ENCODE peak calls at places on chromosomes 16 and 17, in nine cellular contexts. V is activated CD8-positive, alpha-beta memory T cell treated with anti-CD3 and anti-CD28 coated beads for 1 hour; B is stimulated activated CD8-positive, alpha-beta memory T cell treated with anti-CD3 and anti-CD28 coated beads, Interleukin-15, amount 100 ng/mL, for 24 hours; C is activated naive CD4-positive, alpha-beta T cell treated with anti-CD3 and anti-CD28 coated beads, Interleukin-2, amount 50 U/mL, for 16 hours; I is body of pancreas; E is ureter; P is AG08395; U is iris pigment epithelial cell; F is stimulated activated effector memory CD8-positive, alpha-beta T cell treated with anti-CD3 and anti-CD28 coated beads, Interleukin-12 subunit alpha, Interleukin-12 subunit beta, amount 100 ng/mL, for 72 hours. D is an unnamed sample.

GRCh38 chr16:67100569-67101300 is 9.0 kb upstream of the PHAF1 start:
- DNase-seq in V (no peak), B (no peak), C (no peak), I (no peak), E (no peak), P (peak; percentile 35), U (peak; percentile 38), F (no peak), D (no peak)

GRCh38 chr17:61574542-61575351 is 16.3 kb downstream of the NACA2 start:
- DNase-seq in V (no peak), B (no peak), C (no peak), I (peak; percentile 3), E (peak; percentile 47), P (peak; percentile 62), U (peak; percentile 45), F (no peak), D (no peak)

GRCh38 chr17:41100081-41100480 is 1.9 kb downstream of the KRTAP4-16 start:
- DNase-seq in V (no peak), B (no peak), C (no peak), I (no peak), E (no peak), P (no peak), U (no peak), F (no peak), D (no peak)

GRCh38 chr16:58855291-58855823 is 121.2 kb upstream of the GOT2 start:
- DNase-seq in V (no peak), B (no peak), C (no peak), I (no peak), E (no peak), P (no peak), U (no peak), F (no peak), D (no peak)

GRCh38 chr16:27450836-27451341 is 48.9 kb downstream of the IL21R start:
- DNase-seq in V (no peak), B (no peak), C (no peak), I (no peak), E (no peak), P (no peak), U (peak; percentile 68), F (no peak), D (no peak)

GRCh38 chr16:55775857-55776256 is 57.0 kb downstream of the CES1 start:
- DNase-seq in V (no peak), B (no peak), C (no peak), I (no peak), E (no peak), P (no peak), U (no peak), F (no peak), D (no peak)

GRCh38 chr17:48107137-48108055 is at the start of gene SNX11:
- DNase-seq in V (peak; percentile 87), B (peak; percentile 76), C (peak; percentile 94), I (peak; percentile 94), E (peak; percentile 90), P (peak; percentile 86), U (peak; percentile 79), F (peak; percentile 97), D (peak; percentile 92)

GRCh38 chr17:77441130-77441920 is 300.6 kb downstream of the SEC14L1 start:
- DNase-seq in V (no peak), B (no peak), C (peak; percentile 77), I (peak; percentile 41), E (no peak), P (no peak), U (no peak), F (peak; percentile 81), D (no peak)

GRCh38 chr16:3884398-3884797 is 3.9 kb upstream of the CREBBP start:
- DNase-seq in V (no peak), B (no peak), C (no peak), I (no peak), E (no peak), P (no peak), U (no peak), F (no peak), D (no peak)

GRCh38 chr17:47363171-47363570 is 39.4 kb downstream of the EFCAB13 start:
- DNase-seq in V (no peak), B (no peak), C (no peak), I (no peak), E (no peak), P (no peak), U (peak; percentile 2), F (no peak), D (no peak)

GRCh38 chr16:85366031-85366763 is 246.9 kb upstream of the GSE1 start:
- DNase-seq in V (no peak), B (no peak), C (no peak), I (no peak), E (no peak), P (no peak), U (no peak), F (no peak), D (no peak)

GRCh38 chr16:324451-325334 is 27.8 kb downstream of the AXIN1 start:
- DNase-seq in V (peak; percentile 44), B (no peak), C (peak; percentile 43), I (no peak), E (no peak), P (no peak), U (no peak), F (no peak), D (no peak)

GRCh38 chr16:71869089-71869488 is 14.9 kb downstream of the ZNF821 start:
- DNase-seq in V (no peak), B (no peak), C (no peak), I (no peak), E (no peak), P (no peak), U (no peak), F (no peak), D (no peak)

GRCh38 chr17:44533533-44534246 is 23.6 kb upstream of the FZD2 start:
- DNase-seq in V (peak; percentile 69), B (peak; percentile 83), C (peak; percentile 87), I (peak; percentile 87), E (peak; percentile 91), P (peak; percentile 95), U (peak; percentile 79), F (peak; percentile 93), D (peak; percentile 60)

GRCh38 chr17:7756968-7757367 is 39.4 kb downstream of the DNAH2 start:
- DNase-seq in V (no peak), B (no peak), C (no peak), I (no peak), E (no peak), P (no peak), U (no peak), F (no peak), D (no peak)

GRCh38 chr16:19980866-19981265 is 92.8 kb downstream of the GPR139 start:
- DNase-seq in V (no peak), B (no peak), C (no peak), I (peak; percentile 7), E (no peak), P (no peak), U (peak; percentile 22), F (no peak), D (no peak)

GRCh38 chr17:50889528-50890118 is 23.5 kb upstream of the TOB1 start:
- DNase-seq in V (no peak), B (no peak), C (no peak), I (no peak), E (no peak), P (no peak), U (no peak), F (no peak), D (no peak)

GRCh38 chr17:58337126-58337599 is 8.6 kb upstream of the TSPOAP1 start:
- DNase-seq in V (no peak), B (no peak), C (peak; percentile 38), I (no peak), E (no peak), P (no peak), U (no peak), F (peak; percentile 74), D (no peak)

GRCh38 chr17:76736349-76737081 is 616 bp downstream of the SRSF2 start:
- DNase-seq in V (no peak), B (peak; percentile 40), C (peak; percentile 70), I (peak; percentile 83), E (peak; percentile 86), P (peak; percentile 66), U (peak; percentile 75), F (peak; percentile 79), D (peak; percentile 70)

GRCh38 chr17:31724619-31725018 is 134.4 kb downstream of the COPRS start:
- DNase-seq in V (no peak), B (no peak), C (no peak), I (no peak), E (no peak), P (no peak), U (peak; percentile 86), F (no peak), D (no peak)

GRCh38 chr16:825298-826061 is 24.9 kb upstream of the GNG13 start:
- DNase-seq in V (no peak), B (no peak), C (no peak), I (no peak), E (no peak), P (peak; percentile 55), U (peak; percentile 31), F (no peak), D (peak; percentile 57)

GRCh38 chr16:77624085-77624484 is 98.2 kb upstream of the NUDT7 start:
- DNase-seq in V (no peak), B (no peak), C (no peak), I (no peak), E (no peak), P (no peak), U (no peak), F (no peak), D (no peak)

GRCh38 chr17:80294210-80294609 is 33.6 kb downstream of the RNF213 start:
- DNase-seq in V (no peak), B (no peak), C (no peak), I (peak; percentile 46), E (no peak), P (no peak), U (no peak), F (no peak), D (no peak)

GRCh38 chr16:50781043-50781442 is 39.2 kb downstream of the CYLD start:
- DNase-seq in V (no peak), B (no peak), C (no peak), I (no peak), E (no peak), P (no peak), U (peak; percentile 17), F (no peak), D (no peak)

GRCh38 chr16:25512041-25512440 is 179.7 kb upstream of the HS3ST4 start:
- DNase-seq in V (no peak), B (no peak), C (no peak), I (no peak), E (no peak), P (no peak), U (no peak), F (no peak), D (no peak)

GRCh38 chr16:1708768-1709180 is 2.8 kb downstream of the MAPK8IP3 start:
- DNase-seq in V (no peak), B (no peak), C (no peak), I (no peak), E (no peak), P (no peak), U (peak; percentile 88), F (no peak), D (no peak)

GRCh38 chr17:71360301-71360700 is 760.5 kb upstream of the SOX9 start:
- DNase-seq in V (no peak), B (no peak), C (no peak), I (no peak), E (no peak), P (no peak), U (peak; percentile 7), F (no peak), D (no peak)

GRCh38 chr17:2122641-2123302 is 67.9 kb downstream of the HIC1 start:
- DNase-seq in V (no peak), B (no peak), C (no peak), I (peak; percentile 54), E (peak; percentile 70), P (no peak), U (peak; percentile 91), F (no peak), D (no peak)

GRCh38 chr17:57035971-57036481 is 49.0 kb upstream of the AKAP1 start:
- DNase-seq in V (no peak), B (no peak), C (no peak), I (peak; percentile 84), E (no peak), P (no peak), U (no peak), F (no peak), D (no peak)

GRCh38 chr16:15672514-15673167 is 22.6 kb downstream of the NDE1 start:
- DNase-seq in V (peak; percentile 53), B (no peak), C (peak; percentile 42), I (peak; percentile 85), E (peak; percentile 91), P (peak; percentile 97), U (peak; percentile 98), F (no peak), D (peak; percentile 74)

GRCh38 chr16:73420244-73421040 is 372.5 kb upstream of the ZFHX3 start:
- DNase-seq in V (no peak), B (no peak), C (no peak), I (no peak), E (no peak), P (no peak), U (no peak), F (no peak), D (no peak)

D was measured in caudate nucleus.